ENCODE peak calls at places on chromosomes 16 and 17, in four cellular contexts. X, M, Y and P are unnamed samples. For H3K4me1, the result is how much of the 10 kb centered on the place peaks cover.

GRCh38 chr17:62178579-62178978 is 113.5 kb upstream of the MED13 start:
- DNase-seq in X (no peak), M (peak), Y (no peak), P (no peak)

GRCh38 chr17:561118-561517 is 153.5 kb downstream of the VPS53 start:
- DNase-seq in X (no peak), M (peak), Y (no peak), P (no peak)

GRCh38 chr17:40283662-40284061 is 4.0 kb upstream of the CDC6 start:
- DNase-seq in X (no peak), M (peak), Y (no peak), P (no peak)

GRCh38 chr17:21039839-21040575 is 2.8 kb downstream of the USP22 start:
- DNase-seq in X (no peak), M (peak), Y (peak), P (peak)

GRCh38 chr17:77409282-77410161 is 268.8 kb downstream of the SEC14L1 start:
- DNase-seq in X (no peak), M (peak), Y (peak), P (no peak)

GRCh38 chr17:63033142-63033541 is 67.1 kb downstream of the TANC2 start:
- DNase-seq in X (no peak), M (no peak), Y (no peak), P (no peak)

GRCh38 chr16:77430360-77430759 is 4.5 kb downstream of the ADAMTS18 start:
- DNase-seq in X (no peak), M (no peak), Y (no peak), P (no peak)

GRCh38 chr17:13478326-13478830 is 123.4 kb downstream of the HS3ST3A1 start:
- DNase-seq in X (no peak), M (no peak), Y (no peak), P (no peak)

GRCh38 chr17:21129023-21129681 is 2.4 kb downstream of the DHRS7B start:
- DNase-seq in X (no peak), M (peak), Y (no peak), P (no peak)

GRCh38 chr17:56710986-56711385 is 117.5 kb downstream of the NOG start:
- DNase-seq in X (no peak), M (no peak), Y (no peak), P (no peak)

GRCh38 chr16:23587726-23588125 is 8.4 kb downstream of the NDUFAB1 start:
- DNase-seq in X (no peak), M (peak), Y (no peak), P (no peak)

GRCh38 chr16:72188512-72188911 is 16.6 kb upstream of the PMFBP1 start:
- DNase-seq in X (no peak), M (no peak), Y (no peak), P (no peak)

GRCh38 chr17:35750526-35751395 is 2.3 kb downstream of the GAS2L2 start:
- DNase-seq in X (no peak), M (no peak), Y (no peak), P (no peak)

GRCh38 chr16:2003827-2004641 is 5.6 kb downstream of the ZNF598 start:
- DNase-seq in X (peak), M (peak), Y (peak), P (peak)

GRCh38 chr17:40019140-40019991 is 4.1 kb downstream of the CSF3 start:
- DNase-seq in X (no peak), M (peak), Y (no peak), P (no peak)

GRCh38 chr17:39579318-39580081 is 28.2 kb downstream of the NEUROD2 start:
- DNase-seq in X (no peak), M (no peak), Y (peak), P (no peak)

GRCh38 chr16:53055603-53056527 is 1.1 kb downstream of the CHD9 start:
- DNase-seq in X (no peak), M (peak), Y (peak), P (peak)

GRCh38 chr17:32936157-32936893 is 8.4 kb downstream of the TMEM98 start:
- DNase-seq in X (no peak), M (no peak), Y (no peak), P (no peak)

GRCh38 chr16:85430523-85431381 is 182.4 kb upstream of the GSE1 start:
- DNase-seq in X (no peak), M (no peak), Y (no peak), P (no peak)

GRCh38 chr17:47990962-47991731 is 20.2 kb downstream of the CDK5RAP3 start:
- DNase-seq in X (no peak), M (peak), Y (peak), P (no peak)

GRCh38 chr17:68246271-68247028 is 1.4 kb upstream of the AMZ2 start:
- DNase-seq in X (no peak), M (no peak), Y (no peak), P (no peak)

GRCh38 chr17:68248886-68249872 is 1.3 kb downstream of the AMZ2 start:
- DNase-seq in X (no peak), M (no peak), Y (no peak), P (peak)

GRCh38 chr17:68247445-68248198 is at the start of gene AMZ2:
- DNase-seq in X (peak), M (peak), Y (peak), P (peak)

GRCh38 chr17:68248199-68248825 is 469 bp downstream of the AMZ2 start:
- DNase-seq in X (no peak), M (peak), Y (no peak), P (no peak)
- H3K4me1 ChIP-seq in X (under half), M (under half), Y (under half), P (under half)

DNA sequence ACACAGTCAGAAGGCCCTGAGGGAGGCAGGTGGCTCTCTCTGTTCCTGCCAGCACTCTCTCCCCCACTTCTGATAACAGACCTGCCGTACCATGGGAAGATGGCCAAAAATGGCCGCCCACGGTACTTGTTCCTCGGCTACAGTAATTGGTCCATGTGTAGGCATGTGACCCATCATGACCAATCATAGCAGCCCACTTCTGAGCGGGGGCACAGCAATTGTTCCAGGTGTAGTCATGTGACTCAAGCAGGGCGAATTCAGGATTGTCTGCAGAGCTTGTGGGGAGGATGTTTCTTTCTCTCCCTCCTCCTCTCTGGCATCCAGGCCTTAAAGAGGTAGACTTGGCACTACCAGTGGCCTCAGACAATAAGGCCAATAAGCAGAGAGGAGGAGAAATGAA is 250.4 kb downstream of the MRTFB start:
- DNase-seq in X (no peak), M (no peak), Y (no peak), P (no peak)
- H3K4me1 ChIP-seq in X (under half), M (under half), Y (under half), P (under half)

GRCh38 chr17:80646328-80646727 is 101.7 kb downstream of the RPTOR start:
- DNase-seq in X (no peak), M (no peak), Y (no peak), P (no peak)
- H3K4me1 ChIP-seq in X (under half), M (under half), Y (under half), P (half or more)

DNA sequence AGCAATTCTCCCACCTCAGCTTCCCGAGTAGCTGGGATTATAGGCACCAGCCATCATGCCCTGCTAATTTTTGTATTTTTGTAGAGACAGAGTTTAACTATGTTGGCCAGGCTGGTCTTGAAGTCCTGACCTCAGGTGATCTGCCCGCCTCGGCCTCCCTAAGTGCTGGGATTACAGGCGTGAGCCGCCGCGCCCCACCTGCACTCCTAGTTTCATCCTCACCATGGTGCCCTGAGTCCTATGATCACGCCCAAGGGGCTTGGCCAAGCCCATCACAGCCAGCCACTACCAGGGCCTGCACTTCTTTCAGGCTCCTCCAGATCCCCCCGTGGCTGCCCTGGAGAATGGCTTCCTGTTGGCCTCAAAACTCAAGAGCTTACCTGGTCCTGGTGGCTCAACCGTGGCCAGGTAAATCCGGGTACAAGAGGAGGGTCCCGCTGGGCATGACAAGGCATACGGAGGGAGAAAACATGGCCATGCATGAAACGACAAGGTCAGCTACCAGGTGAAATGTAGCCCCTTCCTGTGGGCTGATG is 20.4 kb upstream of the TFAP4 start:
- DNase-seq in X (no peak), M (no peak), Y (no peak), P (no peak)
- H3K4me1 ChIP-seq in X (under half), M (under half), Y (under half), P (under half)

DNA sequence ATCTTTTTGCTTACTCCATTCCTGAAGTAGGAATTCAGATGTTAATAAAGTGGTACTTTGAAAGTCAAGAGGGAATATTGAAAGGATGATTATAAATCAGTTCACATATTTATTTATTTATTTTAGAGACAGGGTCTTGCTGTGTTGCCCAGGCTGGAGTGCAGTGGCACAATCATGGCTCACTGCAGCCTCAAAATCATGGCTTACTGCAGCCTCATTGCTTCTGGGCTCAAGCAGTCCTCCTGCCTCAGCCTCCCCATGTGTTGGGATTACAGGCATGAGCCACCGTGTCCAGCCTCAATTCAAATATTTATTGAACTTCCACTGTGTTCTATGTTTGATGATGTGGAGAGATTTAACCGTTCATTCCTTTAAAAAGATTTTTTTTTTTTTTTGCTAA is 6.6 kb downstream of the NDEL1 start:
- DNase-seq in X (no peak), M (no peak), Y (no peak), P (no peak)
- H3K4me1 ChIP-seq in X (half or more), M (under half), Y (under half), P (half or more)

DNA sequence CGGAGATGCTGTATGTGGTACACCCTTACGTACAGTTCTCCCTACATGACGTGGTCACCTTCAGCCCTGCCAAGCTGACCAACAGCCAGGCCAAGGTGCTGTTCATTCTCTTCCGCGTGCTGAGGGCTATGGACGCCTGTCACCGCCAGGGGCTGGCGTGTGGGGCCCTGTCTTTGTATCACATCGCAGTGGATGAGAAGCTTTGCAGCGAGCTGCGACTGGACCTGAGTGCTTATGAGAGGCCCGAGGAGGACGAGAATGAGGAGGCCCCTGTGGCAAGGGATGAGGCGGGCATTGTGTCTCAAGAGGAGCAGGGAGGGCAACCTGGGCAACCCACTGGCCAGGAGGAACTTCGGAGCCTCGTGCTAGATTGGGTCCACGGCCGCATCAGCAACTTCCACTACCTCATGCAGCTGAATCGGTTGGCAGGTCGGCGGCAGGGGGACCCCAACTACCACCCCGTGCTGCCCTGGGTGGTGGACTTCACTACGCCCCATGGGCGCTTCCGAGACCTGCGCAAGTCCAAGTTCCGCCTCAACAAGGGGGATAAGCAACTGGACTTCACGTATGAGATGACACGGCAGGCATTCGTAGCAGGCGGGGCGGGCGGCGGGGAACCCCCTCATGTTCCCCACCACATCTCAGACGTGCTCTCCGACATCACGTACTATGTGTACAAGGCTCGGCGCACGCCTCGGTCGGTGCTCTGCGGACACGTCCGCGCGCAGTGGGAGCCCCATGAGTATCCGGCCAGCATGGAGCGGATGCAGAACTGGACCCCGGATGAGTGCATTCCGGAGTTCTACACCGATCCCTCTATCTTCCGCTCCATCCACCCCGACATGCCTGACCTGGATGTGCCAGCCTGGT is 1.4 kb downstream of the WDR81 start:
- DNase-seq in X (no peak), M (no peak), Y (no peak), P (no peak)
- H3K4me1 ChIP-seq in X (under half), M (under half), Y (under half), P (under half)